ENCODE peak calls at places on chromosome 11, in six cellular contexts. H, U, R, X, B and G are unnamed samples.

GRCh38 chr11:87307101-87307500 is 269.4 kb downstream of the TMEM135 start:
- DNase-seq in H (peak), U (no peak), R (no peak), X (no peak), B (no peak), G (no peak)

GRCh38 chr11:63511349-63511748 is 5.5 kb downstream of the LGALS12 start:
- DNase-seq in H (no peak), U (no peak), R (no peak), X (no peak), B (no peak), G (no peak)

GRCh38 chr11:113974741-113975470 is at the start of gene HTR3A:
- DNase-seq in H (peak), U (peak), R (no peak), X (no peak), B (no peak), G (peak)

GRCh38 chr11:90558328-90558865 is 335.5 kb upstream of the CHORDC1 start:
- DNase-seq in H (no peak), U (no peak), R (no peak), X (no peak), B (no peak), G (no peak)

GRCh38 chr11:113395782-113396336 is 8.3 kb downstream of the ANKK1 start:
- DNase-seq in H (no peak), U (no peak), R (no peak), X (no peak), B (no peak), G (no peak)

GRCh38 chr11:29641201-29641600 is 375.6 kb downstream of the KCNA4 start:
- DNase-seq in H (no peak), U (no peak), R (no peak), X (no peak), B (no peak), G (no peak)

GRCh38 chr11:58577441-58578135 is 1.3 kb upstream of the ZFP91 start:
- DNase-seq in H (peak), U (no peak), R (no peak), X (peak), B (peak), G (no peak)

GRCh38 chr11:27618591-27618990 is 81.7 kb downstream of the BDNF start:
- DNase-seq in H (no peak), U (no peak), R (no peak), X (no peak), B (no peak), G (no peak)

GRCh38 chr11:34223021-34223813 is 117.8 kb downstream of the NAT10 start:
- DNase-seq in H (peak), U (no peak), R (no peak), X (no peak), B (no peak), G (peak)

GRCh38 chr11:119488256-119488995 is 65.5 kb upstream of the THY1 start:
- DNase-seq in H (no peak), U (no peak), R (no peak), X (no peak), B (peak), G (no peak)